ENCODE peak calls at places on chromosomes 13 and 19, in six cellular contexts. Y is AG10803, N is OCI-LY7, B is fibroblast of the aortic adventitia, Q is AG04449, K is fibroblast of mammary gland. O is an unnamed sample.

GRCh38 chr13:48775804-48776203 is 122.1 kb downstream of the CYSLTR2 start:
- DNase-seq in B (peak), N (no peak), K (peak), Y (peak), Q (peak), O (peak)

GRCh38 chr19:8052464-8052859 is at the start of gene CCL25:
- DNase-seq in K (no peak), Q (no peak), Y (no peak), N (no peak), B (no peak), O (no peak)

GRCh38 chr19:49136771-49137171 is 17.4 kb downstream of the PPFIA3 start:
- DNase-seq in Q (no peak), K (no peak), B (peak), Y (peak), N (no peak), O (no peak)

GRCh38 chr13:113607477-113608245 is 23.1 kb downstream of the TFDP1 start:
- DNase-seq in Y (no peak), Q (no peak), B (no peak), K (no peak), N (no peak), O (no peak)

GRCh38 chr19:21590868-21591267 is 85.5 kb downstream of the ZNF429 start:
- DNase-seq in Y (no peak), K (no peak), Q (no peak), B (no peak), N (no peak), O (no peak)

GRCh38 chr19:21848706-21849105 is 12.7 kb upstream of the ZNF43 start:
- DNase-seq in B (no peak), Q (no peak), K (no peak), Y (no peak), N (no peak), O (peak)

GRCh38 chr19:46607441-46607841 is 6.3 kb downstream of the CALM3 start:
- DNase-seq in N (no peak), K (no peak), B (no peak), Y (no peak), Q (no peak), O (no peak)

GRCh38 chr19:2254052-2254872 is 2.0 kb downstream of the JSRP1 start:
- DNase-seq in K (no peak), Q (no peak), N (no peak), B (no peak), Y (no peak), O (no peak)

GRCh38 chr19:1860821-1861598 is 2.4 kb downstream of the KLF16 start:
- DNase-seq in Q (no peak), N (no peak), K (no peak), B (no peak), Y (no peak), O (no peak)

DNA sequence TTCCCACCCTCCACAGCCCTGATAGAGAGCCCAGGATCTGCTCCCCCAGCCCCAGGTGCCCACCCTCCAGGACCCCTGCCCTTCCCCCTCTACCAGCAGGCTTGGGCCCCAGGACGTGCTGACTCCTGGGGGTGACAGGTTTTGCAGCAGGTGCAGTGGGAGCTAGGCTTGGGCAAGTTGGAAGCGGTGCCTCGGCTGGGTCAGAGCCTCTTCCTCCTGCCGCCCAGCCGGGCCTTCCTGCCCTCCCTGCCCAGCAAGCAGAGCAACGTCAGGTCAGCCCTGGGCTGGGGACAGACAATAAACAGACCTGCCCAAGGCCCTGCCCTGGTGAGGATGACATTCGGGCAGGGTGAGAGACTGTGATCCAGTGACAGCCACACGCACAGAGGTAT is 9.2 kb upstream of the NCCRP1 start:
- DNase-seq in K (no peak), Y (no peak), N (no peak), Q (no peak), B (no peak), O (no peak)
- TF ChIP-seq CTCF in K (no peak), Y (no peak), N (peak), Q (no peak), B (no peak), O (no peak)

GRCh38 chr19:28634031-28634328 is 579.0 kb downstream of the UQCRFS1 start:
- DNase-seq in Q (no peak), B (no peak), K (no peak), N (no peak), Y (no peak), O (no peak)
- TF ChIP-seq CTCF in Q (no peak), B (no peak), K (no peak), N (peak), Y (no peak), O (no peak)

GRCh38 chr13:21304256-21304655 is 127.8 kb downstream of the MRPL57 start:
- DNase-seq in K (no peak), Q (no peak), N (no peak), Y (no peak), B (no peak), O (no peak)
- TF ChIP-seq CTCF in K (no peak), Q (no peak), N (no peak), Y (no peak), B (no peak), O (no peak)

GRCh38 chr19:13152854-13153626 is 2.8 kb downstream of the IER2 start:
- DNase-seq in N (peak), K (peak), B (peak), Y (peak), Q (no peak), O (peak)
- TF ChIP-seq CTCF in N (peak), K (no peak), B (no peak), Y (peak), Q (peak), O (no peak)

DNA sequence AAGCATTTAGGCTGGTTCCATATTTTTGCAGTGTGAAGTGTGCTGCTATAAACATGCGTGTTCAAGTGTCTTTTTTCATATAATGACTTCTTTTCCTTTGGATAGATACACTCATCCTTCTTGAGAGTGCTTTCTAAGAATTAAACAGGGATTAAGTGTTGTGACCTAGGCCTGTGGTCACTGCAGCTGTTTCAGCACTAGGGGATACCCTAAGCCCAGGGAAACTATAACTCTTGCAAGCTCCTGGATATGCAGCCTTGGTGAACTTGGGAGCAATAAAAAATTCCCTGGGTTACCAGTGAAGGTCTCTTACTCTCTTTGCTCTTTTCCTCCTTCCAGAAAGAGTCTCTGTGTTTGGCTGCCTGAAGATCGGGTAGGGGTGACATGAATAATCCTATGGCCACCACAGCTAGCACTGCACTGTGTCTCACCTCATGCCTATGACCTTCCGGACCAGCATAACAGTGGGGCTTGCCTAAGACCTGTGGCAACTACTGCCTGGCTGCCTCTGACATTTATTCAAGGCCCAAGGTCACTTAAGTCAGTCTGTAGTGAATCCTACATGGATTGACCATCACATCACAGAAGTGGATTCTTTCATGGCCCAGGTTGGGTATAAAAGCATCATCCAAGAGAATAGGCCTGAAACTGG is 799.7 kb downstream of the DACH1 start:
- DNase-seq in N (no peak), K (no peak), Y (no peak), B (no peak), Q (no peak), O (no peak)
- TF ChIP-seq CTCF in N (no peak), K (no peak), Y (no peak), B (no peak), Q (no peak), O (no peak)

DNA sequence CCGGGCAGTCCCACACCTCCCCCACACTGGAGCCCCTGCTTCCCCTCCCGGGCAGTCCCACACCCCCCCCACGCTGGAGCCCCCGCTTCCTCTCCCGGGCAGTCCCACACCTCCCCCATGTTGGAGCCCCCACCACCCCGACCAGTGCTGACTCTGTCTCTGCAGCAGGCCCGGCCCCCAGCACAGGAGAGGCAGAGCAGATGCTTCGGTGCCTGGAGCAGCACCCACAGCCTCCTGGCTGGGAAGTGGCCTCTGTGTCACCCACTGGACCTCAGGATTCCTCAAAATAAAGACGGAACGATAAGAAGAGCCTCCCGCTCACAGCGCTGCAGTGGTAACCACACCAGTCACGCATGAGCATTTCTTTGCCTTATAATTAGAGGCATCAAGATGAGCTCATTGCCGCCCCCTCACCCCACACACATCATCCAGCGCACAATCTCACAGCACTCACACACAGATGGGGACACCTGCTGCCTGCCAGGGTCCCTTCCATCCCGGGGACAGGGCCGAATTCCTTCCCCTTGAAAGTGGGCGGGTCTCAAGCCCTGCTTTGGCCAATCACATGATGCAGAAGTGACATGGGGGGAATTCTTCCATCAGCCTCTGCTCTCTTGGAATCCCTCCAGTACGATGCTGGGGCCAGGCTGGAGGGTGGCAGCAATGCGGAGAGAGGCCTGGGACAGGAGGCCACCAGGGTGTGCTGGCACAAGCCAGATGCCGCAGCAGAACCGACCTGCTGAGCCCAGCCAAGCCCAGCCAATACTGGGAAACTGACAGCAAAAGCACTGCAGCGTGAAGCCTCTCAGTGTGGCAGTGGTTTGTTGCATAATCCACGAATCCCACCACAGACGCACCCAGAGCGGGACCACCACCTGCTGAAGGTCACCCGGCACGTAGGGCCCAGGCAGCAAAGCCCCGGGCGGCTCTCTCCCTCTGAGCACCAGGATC is 16.1 kb downstream of the PIP5K1C start:
- DNase-seq in Y (no peak), K (peak), Q (no peak), B (no peak), N (no peak), O (peak)
- TF ChIP-seq CTCF in Y (no peak), K (no peak), Q (no peak), B (no peak), N (no peak), O (peak)

DNA sequence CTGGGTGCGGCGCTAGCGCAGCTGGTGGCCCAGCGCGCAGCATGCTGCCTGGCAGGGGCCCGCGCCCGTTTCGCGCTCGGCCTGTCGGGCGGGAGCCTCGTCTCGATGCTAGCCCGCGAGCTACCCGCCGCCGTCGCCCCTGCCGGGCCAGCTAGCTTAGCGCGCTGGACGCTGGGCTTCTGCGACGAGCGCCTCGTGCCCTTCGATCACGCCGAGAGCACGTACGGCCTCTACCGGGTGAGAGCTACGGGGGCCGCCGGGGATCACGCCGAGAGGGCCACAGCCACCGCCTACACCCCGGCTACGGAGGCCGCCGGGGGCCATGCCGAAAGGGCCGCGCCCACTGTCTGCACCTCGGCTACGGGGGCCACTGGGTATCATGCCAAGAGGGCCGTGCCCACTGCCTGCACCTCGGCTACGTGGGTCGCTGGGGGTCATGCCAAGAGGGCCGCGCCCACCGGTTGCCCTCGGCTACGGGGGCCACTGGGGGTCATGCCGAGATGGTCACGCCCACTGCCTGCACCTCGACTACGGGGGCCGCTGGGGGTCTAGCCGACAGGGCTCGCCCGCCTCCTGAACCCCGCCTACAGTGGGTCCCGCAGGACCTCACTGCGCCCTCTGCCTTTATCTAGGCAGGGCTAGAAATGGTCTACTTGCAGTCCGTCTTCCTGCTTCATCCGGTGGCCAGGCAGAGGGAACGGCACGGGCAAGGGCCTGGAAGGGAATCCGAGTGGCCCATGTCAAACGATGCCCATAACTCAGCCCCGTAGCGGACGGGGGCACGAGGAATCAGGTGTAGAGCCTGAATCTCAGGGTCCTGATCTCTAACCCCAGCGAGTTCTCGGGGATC is 500 bp downstream of the PGLS start:
- DNase-seq in B (peak), Q (no peak), K (peak), N (peak), Y (peak), O (peak)
- TF ChIP-seq CTCF in B (peak), Q (no peak), K (peak), N (peak), Y (peak), O (peak)

O was measured in brain microvascular endothelial cell.